ENCODE peak calls at places on chromosomes 7 and 10, in eight cellular contexts. G is lower lobe of right lung, S is testis, P is colonic mucosa, N is stomach, E is A549, H is esophagus squamous epithelium, O is body of pancreas. K is an unnamed sample. For H3K9me3, the result is how much of the 10 kb centered on the place peaks cover.

GRCh38 chr10:103445767-103446567 is 6.2 kb downstream of the CALHM2 start:
- DNase-seq in E (no peak), S (peak), G (no peak), H (no peak), N (no peak), P (peak), O (peak), K (peak)

GRCh38 chr7:116434820-116435341 is 64.7 kb upstream of the CAV2 start:
- DNase-seq in O (no peak), H (no peak), E (no peak), N (no peak), P (no peak), S (no peak), G (no peak), K (no peak)

GRCh38 chr7:96212474-96212873 is 109.4 kb downstream of the SLC25A13 start:
- DNase-seq in O (no peak), E (no peak), N (no peak), P (no peak), S (no peak), G (no peak), H (no peak), K (no peak)

GRCh38 chr7:140061607-140061930 is 1.2 kb downstream of the PARP12 start:
- DNase-seq in N (no peak), E (no peak), G (no peak), O (no peak), P (no peak), S (no peak), H (no peak), K (no peak)

GRCh38 chr10:15472431-15473400 is 101.6 kb upstream of the FAM171A1 start:
- DNase-seq in P (no peak), O (no peak), S (no peak), E (no peak), G (no peak), N (no peak), H (no peak), K (no peak)

GRCh38 chr7:45695249-45695995 is 121.3 kb downstream of the ADCY1 start:
- DNase-seq in E (no peak), G (no peak), O (no peak), N (peak), P (peak), H (no peak), S (no peak), K (peak)

GRCh38 chr10:67036808-67037207 is 111.0 kb downstream of the LRRTM3 start:
- DNase-seq in E (no peak), O (no peak), G (no peak), P (no peak), N (no peak), H (no peak), S (no peak), K (no peak)

GRCh38 chr7:111407258-111407657 is 155.0 kb downstream of the IMMP2L start:
- DNase-seq in O (no peak), S (no peak), N (no peak), G (no peak), H (no peak), P (no peak), E (no peak), K (no peak)

GRCh38 chr7:496528-497295 is 22.9 kb downstream of the PDGFA start:
- DNase-seq in G (peak), N (no peak), H (no peak), E (no peak), S (no peak), O (no peak), P (no peak), K (no peak)

GRCh38 chr10:91144961-91145360 is 75.5 kb upstream of the PCGF5 start:
- DNase-seq in O (no peak), E (no peak), H (no peak), N (no peak), P (no peak), S (no peak), G (no peak), K (no peak)

GRCh38 chr10:7378602-7379403 is 32.0 kb downstream of the SFMBT2 start:
- DNase-seq in S (no peak), N (no peak), E (no peak), G (no peak), P (no peak), O (no peak), H (no peak), K (no peak)

GRCh38 chr10:58435297-58435696 is 50.1 kb downstream of the TFAM start:
- DNase-seq in G (no peak), N (no peak), P (no peak), O (no peak), S (no peak), H (no peak), E (peak), K (no peak)

GRCh38 chr7:138842111-138842510 is 44.1 kb upstream of the ATP6V0A4 start:
- DNase-seq in N (no peak), H (no peak), G (no peak), P (no peak), E (peak), S (no peak), O (no peak), K (no peak)

GRCh38 chr10:3893904-3894563 is 109.0 kb upstream of the KLF6 start:
- DNase-seq in H (no peak), S (no peak), O (no peak), E (no peak), P (no peak), N (no peak), G (no peak), K (no peak)

GRCh38 chr7:157022681-157023588 is 12.5 kb upstream of the MNX1 start:
- DNase-seq in E (no peak), G (peak), N (peak), O (no peak), H (no peak), P (peak), S (no peak), K (no peak)

GRCh38 chr7:142815099-142815498 is 39.8 kb upstream of the EPHB6 start:
- DNase-seq in O (no peak), N (no peak), H (no peak), S (no peak), P (no peak), E (no peak), G (no peak), K (no peak)

GRCh38 chr7:149216402-149216801 is 21.1 kb downstream of the ZNF282 start:
- DNase-seq in S (no peak), H (no peak), O (no peak), G (no peak), P (no peak), N (no peak), E (no peak), K (no peak)

GRCh38 chr10:124308811-124309210 is 109.9 kb downstream of the OAT start:
- DNase-seq in P (no peak), N (no peak), S (no peak), O (no peak), H (no peak), G (no peak), E (no peak), K (no peak)

GRCh38 chr10:60208676-60209269 is 180.9 kb downstream of the ANK3 start:
- DNase-seq in E (peak), N (no peak), O (no peak), G (no peak), S (no peak), P (no peak), H (no peak), K (no peak)

GRCh38 chr7:30731619-30732018 is 20.3 kb upstream of the INMT start:
- DNase-seq in S (no peak), P (no peak), G (no peak), O (no peak), E (no peak), H (no peak), N (no peak), K (no peak)

GRCh38 chr7:116138202-116138801 is 72.0 kb upstream of the TES start:
- DNase-seq in N (no peak), E (peak), H (no peak), G (no peak), O (no peak), S (peak), P (peak), K (no peak)

GRCh38 chr10:59126277-59126676 is 50.2 kb upstream of the PHYHIPL start:
- DNase-seq in E (no peak), O (no peak), N (no peak), G (no peak), P (no peak), S (no peak), H (no peak), K (no peak)

GRCh38 chr10:121880842-121881423 is 46.9 kb downstream of the ATE1 start:
- DNase-seq in S (no peak), N (no peak), O (no peak), G (no peak), P (no peak), H (no peak), E (no peak), K (no peak)

GRCh38 chr7:36535866-36536664 is 146.4 kb downstream of the ANLN start:
- DNase-seq in P (no peak), S (no peak), N (no peak), H (no peak), E (no peak), O (no peak), G (no peak), K (no peak)

GRCh38 chr10:118595598-118596425 is at the start of gene PRLHR:
- DNase-seq in O (peak), E (no peak), H (no peak), G (no peak), P (no peak), S (peak), N (no peak), K (no peak)

GRCh38 chr7:29193316-29194205 is 1.0 kb upstream of the CHN2 start:
- DNase-seq in P (peak), G (no peak), N (no peak), S (no peak), O (peak), E (no peak), H (no peak), K (no peak)

GRCh38 chr10:132808568-132809236 is 22.8 kb upstream of the NKX6-2 start:
- DNase-seq in H (no peak), G (peak), N (no peak), E (no peak), O (no peak), S (no peak), P (no peak), K (no peak)

GRCh38 chr7:144738708-144739314 is 97.0 kb downstream of the TPK1 start:
- DNase-seq in N (no peak), S (peak), O (no peak), H (no peak), P (no peak), G (no peak), E (peak), K (no peak)

GRCh38 chr7:48637382-48637781 is 287.0 kb upstream of the CDC14C start:
- DNase-seq in O (no peak), P (no peak), G (no peak), S (no peak), H (no peak), N (no peak), E (no peak), K (no peak)

GRCh38 chr10:3902054-3902808 is 117.2 kb upstream of the KLF6 start:
- DNase-seq in H (no peak), N (no peak), P (no peak), E (no peak), G (no peak), S (no peak), O (no peak), K (no peak)

GRCh38 chr7:57204411-57204811 is 72.2 kb upstream of the ZNF479 start:
- DNase-seq in G (peak), H (no peak), P (no peak), N (peak), S (no peak), O (no peak), E (no peak), K (no peak)

GRCh38 chr7:157004839-157005455 is 5.5 kb downstream of the MNX1 start:
- DNase-seq in N (no peak), G (no peak), S (no peak), E (no peak), P (no peak), O (no peak), H (no peak), K (no peak)

GRCh38 chr10:119116326-119116951 is 12.5 kb downstream of the DENND10 start:
- DNase-seq in G (no peak), N (no peak), S (no peak), O (no peak), H (no peak), E (no peak), P (no peak), K (no peak)

GRCh38 chr7:44368885-44369284 is 43.5 kb upstream of the CAMK2B start:
- DNase-seq in N (no peak), G (no peak), S (no peak), E (no peak), P (no peak), H (no peak), O (no peak), K (no peak)
- H3K9me3 ChIP-seq in N (under half), G (under half), S (under half), E (under half), P (under half), H (under half), O (under half), K (under half)

GRCh38 chr10:96746503-96746902 is 26.2 kb upstream of the PIK3AP1 start:
- DNase-seq in O (no peak), G (no peak), S (no peak), N (no peak), E (no peak), H (no peak), P (no peak), K (no peak)

GRCh38 chr10:96745950-96746349 is 25.6 kb upstream of the PIK3AP1 start:
- DNase-seq in S (no peak), E (no peak), O (no peak), G (no peak), H (no peak), P (no peak), N (no peak), K (no peak)

GRCh38 chr10:96747734-96748550 is 27.6 kb upstream of the PIK3AP1 start:
- DNase-seq in N (no peak), S (no peak), P (peak), O (no peak), E (no peak), H (no peak), G (no peak), K (no peak)

GRCh38 chr10:96740579-96741281 is 20.4 kb upstream of the PIK3AP1 start:
- DNase-seq in G (peak), P (no peak), O (no peak), N (peak), S (peak), H (no peak), E (no peak), K (no peak)

DNA sequence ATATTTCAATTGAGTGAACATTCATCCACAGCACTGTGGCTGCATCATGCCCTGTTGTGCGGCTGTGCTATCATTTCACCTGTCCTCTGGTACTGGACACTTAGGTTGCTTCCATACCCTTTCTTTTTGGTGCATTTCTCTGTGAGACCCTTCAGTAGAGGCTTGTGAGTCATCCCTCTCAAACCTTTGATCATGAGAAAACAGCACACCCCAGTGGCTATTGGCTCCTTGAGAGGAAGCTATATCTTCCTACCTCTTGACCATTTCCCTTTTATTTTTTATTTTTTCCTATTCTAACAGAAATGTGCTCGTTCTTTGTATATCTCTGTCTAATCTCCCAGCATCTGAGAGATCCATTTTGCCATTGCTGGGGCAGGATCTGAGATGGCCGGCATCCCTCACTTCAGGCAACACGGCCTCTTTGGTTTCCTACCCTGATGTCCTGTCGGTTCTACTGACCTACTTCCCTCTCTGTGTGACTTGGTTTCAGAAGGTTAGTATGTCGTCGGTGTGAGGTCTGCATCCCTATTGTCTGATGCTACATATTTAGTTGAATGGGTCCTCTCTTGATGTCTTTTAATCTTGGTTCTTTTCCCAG is 23.8 kb upstream of the PIK3AP1 start:
- DNase-seq in S (no peak), H (no peak), N (no peak), G (no peak), O (no peak), E (no peak), P (no peak), K (no peak)
- TF ChIP-seq CTCF in S (no peak), H (no peak), N (no peak), G (peak), O (peak), E (peak), P (no peak), K (peak)

DNA sequence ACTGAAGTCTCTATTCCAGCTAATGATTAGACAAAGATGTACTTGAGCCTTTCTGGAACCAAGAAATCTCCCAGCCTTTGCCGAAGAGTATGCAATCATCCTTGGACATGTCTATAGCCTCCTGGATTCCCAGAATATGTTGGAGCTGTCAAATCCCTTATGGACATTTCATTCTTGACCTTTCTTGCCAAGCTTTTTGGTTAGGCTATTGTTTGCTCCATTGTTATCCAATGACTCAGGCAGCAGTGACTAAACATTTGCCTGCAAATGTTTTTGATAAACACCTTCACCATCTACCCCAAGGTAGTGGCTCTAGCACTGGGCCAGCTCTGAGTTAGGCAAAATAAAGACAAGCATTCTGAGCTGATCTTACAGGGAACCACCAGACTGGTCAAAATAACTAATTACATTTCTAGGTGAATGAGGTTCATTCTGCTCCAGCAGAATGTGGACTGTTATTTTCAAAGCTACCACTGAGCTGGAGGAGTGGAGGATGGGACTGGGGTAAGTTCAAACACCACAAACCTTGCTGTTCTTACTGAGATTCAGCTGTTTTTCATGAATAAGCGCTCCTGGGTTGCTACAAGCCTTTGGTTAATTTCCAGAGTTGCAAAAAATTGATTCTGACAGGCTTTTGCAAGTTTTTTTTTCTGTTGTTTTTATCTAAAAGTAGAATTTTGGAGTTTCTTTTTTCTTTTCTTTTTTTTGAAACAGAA is 81.0 kb downstream of the TMEM270 start:
- DNase-seq in H (no peak), N (no peak), P (no peak), O (no peak), G (no peak), E (peak), S (no peak), K (no peak)
- H3K9me3 ChIP-seq in H (under half), N (under half), P (under half), O (under half), G (under half), E (under half), S (under half), K (under half)

DNA sequence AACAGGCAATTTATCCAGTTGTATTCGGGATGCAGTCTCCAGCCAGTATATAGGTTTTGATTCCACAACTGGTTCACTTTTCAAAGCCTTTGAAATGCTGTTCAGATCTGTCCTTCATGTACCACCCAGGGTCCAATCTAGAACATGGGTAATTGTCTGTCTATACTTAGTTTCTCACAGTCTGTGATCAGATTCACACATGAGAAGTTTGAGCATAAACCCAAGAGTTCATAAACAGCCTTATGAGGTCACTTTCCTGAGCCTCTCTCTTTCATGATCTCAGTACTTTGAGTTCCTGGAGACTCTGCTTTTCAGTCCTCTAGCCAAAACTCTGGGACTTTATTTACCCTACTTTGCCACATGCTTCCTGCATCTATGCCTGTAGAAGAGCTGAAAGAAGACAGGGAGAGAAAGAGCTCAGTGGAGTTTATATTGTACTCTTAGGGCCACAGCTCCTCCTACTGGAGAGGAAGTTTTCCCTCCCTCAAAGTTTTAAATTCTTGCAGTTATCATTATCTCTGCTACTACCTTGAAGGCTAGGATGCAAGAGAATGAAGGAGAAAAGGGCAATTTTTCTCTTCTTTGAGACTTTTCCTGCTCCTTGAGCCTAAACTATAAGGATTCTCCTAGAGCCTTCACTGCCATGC is 172.0 kb downstream of the ZEB1 start:
- DNase-seq in O (no peak), S (peak), P (no peak), G (no peak), H (no peak), E (peak), N (no peak), K (no peak)
- TF ChIP-seq CTCF in O (peak), S (peak), P (peak), G (peak), H (peak), E (no peak), N (no peak), K (peak)

GRCh38 chr10:131117011-131117410 is 194.5 kb downstream of the TCERG1L start:
- DNase-seq in G (no peak), P (no peak), N (no peak), O (no peak), H (no peak), E (no peak), S (no peak), K (no peak)
- H3K9me3 ChIP-seq in G (under half), P (under half), N (under half), O (under half), H (under half), E (under half), S (under half), K (under half)

K was measured in esophagus muscularis mucosa.